ENCODE peak calls at places on chromosomes 3 and 15, in five cellular contexts. Z is NCI-H345; B is amygdala; L is fibroblast of lung; A is stimulated activated CD4-positive, alpha-beta T cell treated with anti-CD3 and anti-CD28 coated beads, TNF-alpha, amount 100 ng/mL, for 24 hours. V is an unnamed sample.

GRCh38 chr3:130849111-130849552 is 44.8 kb upstream of the ATP2C1 start:
- DNase-seq in A (no peak), B (no peak), L (no peak), Z (peak), V (no peak)

GRCh38 chr15:49809894-49810594 is 189.2 kb downstream of the DTWD1 start:
- DNase-seq in L (no peak), A (no peak), B (no peak), Z (no peak), V (no peak)

GRCh38 chr15:99634576-99634975 is 68.8 kb downstream of the MEF2A start:
- DNase-seq in B (no peak), Z (no peak), L (no peak), A (no peak), V (no peak)

GRCh38 chr3:139534992-139535879 is 4.3 kb downstream of the RBP1 start:
- DNase-seq in L (peak), B (peak), Z (no peak), A (no peak), V (no peak)

GRCh38 chr3:129486057-129487035 is 42.1 kb upstream of the RHO start:
- DNase-seq in A (no peak), B (no peak), L (peak), Z (no peak), V (no peak)

GRCh38 chr3:4985330-4986174 is 6.3 kb downstream of the BHLHE40 start:
- DNase-seq in A (no peak), L (peak), Z (peak), B (no peak), V (no peak)

GRCh38 chr3:45567730-45568172 is 26.8 kb upstream of the LIMD1 start:
- DNase-seq in Z (no peak), B (no peak), A (no peak), L (no peak), V (no peak)

GRCh38 chr3:16240229-16241023 is 24.3 kb downstream of the DPH3 start:
- DNase-seq in A (no peak), Z (no peak), L (peak), B (no peak), V (no peak)

GRCh38 chr15:101242160-101242998 is 9.5 kb downstream of the CHSY1 start:
- DNase-seq in Z (no peak), B (no peak), A (no peak), L (peak), V (no peak)

GRCh38 chr15:38378162-38378560 is 75.8 kb upstream of the FAM98B start:
- DNase-seq in Z (no peak), A (no peak), L (peak), B (no peak), V (peak)